ENCODE peak calls at places on chromosome 15, in eight cellular contexts. One of them, this sample, is unnamed.

GRCh38 chr15:50487287-50487686 is 59.2 kb downstream of the USP50 start:
- DNase-seq in IMR-90: no peak
- DNase-seq in lower leg skin: no peak
- DNase-seq in mammary epithelial cell: no peak
- DNase-seq in GM12865: peak
- DNase-seq in A673: no peak
- DNase-seq in psoas muscle: no peak
- DNase-seq in AG04450: no peak
- DNase-seq in this sample: peak

GRCh38 chr15:87578776-87579175 is 677.8 kb downstream of the NTRK3 start:
- DNase-seq in IMR-90: no peak
- DNase-seq in lower leg skin: no peak
- DNase-seq in mammary epithelial cell: peak
- DNase-seq in GM12865: no peak
- DNase-seq in A673: no peak
- DNase-seq in psoas muscle: no peak
- DNase-seq in AG04450: no peak
- DNase-seq in this sample: no peak

GRCh38 chr15:96066126-96066525 is 264.4 kb upstream of the NR2F2 start:
- DNase-seq in IMR-90: no peak
- DNase-seq in lower leg skin: no peak
- DNase-seq in mammary epithelial cell: no peak
- DNase-seq in GM12865: no peak
- DNase-seq in A673: no peak
- DNase-seq in psoas muscle: no peak
- DNase-seq in AG04450: no peak
- DNase-seq in this sample: no peak

GRCh38 chr15:83565553-83566159 is 88.3 kb upstream of the ADAMTSL3 start:
- DNase-seq in IMR-90: peak
- DNase-seq in lower leg skin: no peak
- DNase-seq in mammary epithelial cell: peak
- DNase-seq in GM12865: peak
- DNase-seq in A673: peak
- DNase-seq in psoas muscle: no peak
- DNase-seq in AG04450: no peak
- DNase-seq in this sample: no peak

GRCh38 chr15:41671656-41672636 is 11.7 kb downstream of the MGA start:
- DNase-seq in IMR-90: no peak
- DNase-seq in lower leg skin: no peak
- DNase-seq in mammary epithelial cell: no peak
- DNase-seq in GM12865: no peak
- DNase-seq in A673: no peak
- DNase-seq in psoas muscle: no peak
- DNase-seq in AG04450: no peak
- DNase-seq in this sample: no peak

GRCh38 chr15:55277116-55277564 is 12.5 kb downstream of the RAB27A start:
- DNase-seq in IMR-90: peak
- DNase-seq in lower leg skin: no peak
- DNase-seq in mammary epithelial cell: no peak
- DNase-seq in GM12865: peak
- DNase-seq in A673: no peak
- DNase-seq in psoas muscle: no peak
- DNase-seq in AG04450: peak
- DNase-seq in this sample: peak

GRCh38 chr15:72271895-72272212 is 500 bp downstream of the PARP6 start:
- DNase-seq in IMR-90: peak
- DNase-seq in lower leg skin: peak
- DNase-seq in mammary epithelial cell: peak
- DNase-seq in GM12865: peak
- DNase-seq in A673: peak
- DNase-seq in psoas muscle: no peak
- DNase-seq in AG04450: no peak
- DNase-seq in this sample: no peak

GRCh38 chr15:86759766-86760165 is 680.1 kb downstream of the AGBL1 start:
- DNase-seq in IMR-90: no peak
- DNase-seq in lower leg skin: no peak
- DNase-seq in mammary epithelial cell: no peak
- DNase-seq in GM12865: no peak
- DNase-seq in A673: no peak
- DNase-seq in psoas muscle: no peak
- DNase-seq in AG04450: no peak
- DNase-seq in this sample: no peak

GRCh38 chr15:90360746-90361145 is 8.7 kb downstream of the ZNF774 start:
- DNase-seq in IMR-90: no peak
- DNase-seq in lower leg skin: no peak
- DNase-seq in mammary epithelial cell: no peak
- DNase-seq in GM12865: no peak
- DNase-seq in A673: no peak
- DNase-seq in psoas muscle: no peak
- DNase-seq in AG04450: no peak
- DNase-seq in this sample: no peak

GRCh38 chr15:57591822-57592367 is at the start of gene MYZAP:
- DNase-seq in IMR-90: no peak
- DNase-seq in lower leg skin: no peak
- DNase-seq in mammary epithelial cell: no peak
- DNase-seq in GM12865: no peak
- DNase-seq in A673: peak
- DNase-seq in psoas muscle: peak
- DNase-seq in AG04450: no peak
- DNase-seq in this sample: no peak

GRCh38 chr15:97085806-97086205 is 755.3 kb downstream of the NR2F2 start:
- DNase-seq in IMR-90: no peak
- DNase-seq in lower leg skin: no peak
- DNase-seq in mammary epithelial cell: no peak
- DNase-seq in GM12865: no peak
- DNase-seq in A673: peak
- DNase-seq in psoas muscle: no peak
- DNase-seq in AG04450: no peak
- DNase-seq in this sample: no peak

DNA sequence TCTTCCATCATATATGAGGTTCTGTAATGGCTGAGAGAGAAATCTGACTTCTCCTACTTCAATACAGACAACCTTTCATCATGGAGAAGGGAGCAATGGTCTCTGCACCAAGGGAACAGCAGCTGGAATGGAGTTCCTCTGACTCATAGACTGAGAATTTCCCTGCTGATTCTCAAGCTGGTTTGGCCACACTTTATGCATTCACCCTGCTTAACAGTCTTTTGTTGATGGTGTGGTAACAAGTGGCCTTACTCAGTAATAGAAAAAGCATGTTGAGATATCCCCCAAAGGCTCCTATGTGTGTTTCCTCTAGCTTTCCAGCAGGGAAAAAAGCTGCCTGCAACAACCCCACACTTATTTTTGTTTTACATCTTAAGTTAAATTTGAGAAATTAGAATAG is 138.1 kb downstream of the GREM1 start:
- DNase-seq in IMR-90: peak
- DNase-seq in lower leg skin: peak
- DNase-seq in mammary epithelial cell: peak
- DNase-seq in GM12865: no peak
- DNase-seq in A673: peak
- DNase-seq in psoas muscle: no peak
- DNase-seq in AG04450: peak
- DNase-seq in this sample: no peak
- TF ChIP-seq CTCF in IMR-90: peak
- TF ChIP-seq CTCF in lower leg skin: no peak
- TF ChIP-seq CTCF in mammary epithelial cell: no peak
- TF ChIP-seq CTCF in GM12865: no peak
- TF ChIP-seq CTCF in A673: no peak
- TF ChIP-seq CTCF in psoas muscle: no peak
- TF ChIP-seq CTCF in AG04450: peak
- TF ChIP-seq CTCF in this sample: no peak

GRCh38 chr15:36550650-36551049 is 28.8 kb upstream of the CDIN1 start:
- DNase-seq in IMR-90: no peak
- DNase-seq in lower leg skin: no peak
- DNase-seq in mammary epithelial cell: no peak
- DNase-seq in GM12865: no peak
- DNase-seq in A673: no peak
- DNase-seq in psoas muscle: no peak
- DNase-seq in AG04450: no peak
- DNase-seq in this sample: no peak

GRCh38 chr15:36544518-36545383 is 34.7 kb upstream of the CDIN1 start:
- DNase-seq in IMR-90: no peak
- DNase-seq in lower leg skin: no peak
- DNase-seq in mammary epithelial cell: no peak
- DNase-seq in GM12865: no peak
- DNase-seq in A673: peak
- DNase-seq in psoas muscle: no peak
- DNase-seq in AG04450: no peak
- DNase-seq in this sample: no peak

DNA sequence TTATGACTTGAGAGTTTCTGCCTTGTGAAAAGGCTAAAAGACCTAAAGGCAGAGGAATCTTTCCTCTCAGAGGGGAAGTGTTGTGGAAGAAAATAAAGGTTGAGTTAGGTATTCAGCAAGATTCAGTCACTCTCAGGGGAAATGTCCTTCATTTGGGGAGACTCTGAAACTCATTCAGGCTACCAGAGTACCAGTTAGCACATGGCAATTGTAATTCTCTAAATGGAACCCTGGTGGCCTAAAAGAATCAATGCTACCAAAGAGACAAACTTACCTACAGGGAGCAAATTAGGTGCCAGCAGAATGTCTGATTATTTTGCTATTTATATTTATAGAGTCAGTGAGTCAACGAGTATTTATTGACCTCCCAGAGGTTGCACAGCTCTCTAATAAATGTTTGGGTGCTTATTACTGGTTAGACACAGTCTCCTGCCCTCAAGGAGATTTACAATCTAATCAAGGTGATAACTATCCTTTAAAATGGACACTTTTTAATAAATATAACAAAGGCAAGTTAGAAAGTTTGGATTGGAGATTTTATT is 33.9 kb upstream of the CDIN1 start:
- DNase-seq in IMR-90: no peak
- DNase-seq in lower leg skin: no peak
- DNase-seq in mammary epithelial cell: no peak
- DNase-seq in GM12865: no peak
- DNase-seq in A673: no peak
- DNase-seq in psoas muscle: no peak
- DNase-seq in AG04450: no peak
- DNase-seq in this sample: no peak
- H3K4me3 ChIP-seq in IMR-90: no peak
- H3K4me3 ChIP-seq in lower leg skin: no peak
- H3K4me3 ChIP-seq in mammary epithelial cell: no peak
- H3K4me3 ChIP-seq in GM12865: no peak
- H3K4me3 ChIP-seq in A673: no peak
- H3K4me3 ChIP-seq in psoas muscle: no peak
- H3K4me3 ChIP-seq in AG04450: no peak
- H3K4me3 ChIP-seq in this sample: no peak

GRCh38 chr15:59746777-59747176 is 57.7 kb upstream of the BNIP2 start:
- DNase-seq in IMR-90: no peak
- DNase-seq in lower leg skin: no peak
- DNase-seq in mammary epithelial cell: no peak
- DNase-seq in GM12865: peak
- DNase-seq in A673: peak
- DNase-seq in psoas muscle: no peak
- DNase-seq in AG04450: no peak
- DNase-seq in this sample: no peak

DNA sequence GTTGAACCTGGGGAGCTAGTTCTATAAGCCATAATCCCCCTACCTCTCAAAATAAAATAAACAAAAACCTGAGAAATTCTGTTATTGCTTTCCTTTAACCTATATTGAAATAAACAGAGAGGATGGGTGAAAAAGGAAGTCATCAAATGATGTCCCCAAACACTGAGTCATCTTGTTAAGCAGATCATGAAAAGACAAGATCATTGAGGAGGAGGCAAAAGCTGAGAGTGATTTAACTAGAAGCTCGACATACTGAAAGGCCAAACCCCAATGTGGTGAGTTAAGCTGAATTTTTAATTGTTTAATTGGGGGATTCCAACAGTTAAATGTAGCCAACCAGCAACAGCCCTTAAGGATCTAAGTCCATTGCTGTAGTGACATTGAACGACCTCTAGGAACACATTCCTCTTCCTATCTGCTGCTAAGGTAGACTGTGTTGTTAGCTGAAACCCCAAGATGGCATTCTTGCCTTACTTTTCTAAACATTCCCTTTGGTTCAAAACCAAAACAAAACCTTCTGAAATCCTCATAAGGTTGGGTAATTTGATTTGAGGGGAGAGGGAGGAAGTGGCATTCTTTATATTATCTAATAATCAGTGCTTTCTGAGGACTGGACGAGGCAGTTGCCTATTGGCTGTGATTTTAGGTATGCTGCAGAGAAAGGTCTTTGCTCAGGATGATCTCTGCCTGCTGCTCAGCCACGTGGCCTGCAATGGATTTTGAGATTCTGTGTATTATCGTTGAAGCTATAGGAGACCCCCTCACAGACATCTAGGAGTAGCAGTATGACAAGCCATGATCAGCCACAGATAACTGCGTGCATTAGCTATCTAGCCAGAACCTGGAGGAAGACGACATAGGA is 62.7 kb upstream of the BNIP2 start:
- DNase-seq in IMR-90: no peak
- DNase-seq in lower leg skin: no peak
- DNase-seq in mammary epithelial cell: peak
- DNase-seq in GM12865: peak
- DNase-seq in A673: peak
- DNase-seq in psoas muscle: no peak
- DNase-seq in AG04450: no peak
- DNase-seq in this sample: no peak
- TF ChIP-seq CTCF in IMR-90: no peak
- TF ChIP-seq CTCF in lower leg skin: no peak
- TF ChIP-seq CTCF in mammary epithelial cell: peak
- TF ChIP-seq CTCF in GM12865: peak
- TF ChIP-seq CTCF in A673: peak
- TF ChIP-seq CTCF in psoas muscle: peak
- TF ChIP-seq CTCF in AG04450: peak
- TF ChIP-seq CTCF in this sample: peak

GRCh38 chr15:62875626-62876021 is 166.9 kb upstream of the TPM1 start:
- DNase-seq in IMR-90: no peak
- DNase-seq in lower leg skin: no peak
- DNase-seq in mammary epithelial cell: no peak
- DNase-seq in GM12865: no peak
- DNase-seq in A673: no peak
- DNase-seq in psoas muscle: no peak
- DNase-seq in AG04450: no peak
- DNase-seq in this sample: no peak
- H3K4me3 ChIP-seq in IMR-90: no peak
- H3K4me3 ChIP-seq in lower leg skin: no peak
- H3K4me3 ChIP-seq in mammary epithelial cell: no peak
- H3K4me3 ChIP-seq in GM12865: no peak
- H3K4me3 ChIP-seq in A673: no peak
- H3K4me3 ChIP-seq in psoas muscle: no peak
- H3K4me3 ChIP-seq in AG04450: no peak
- H3K4me3 ChIP-seq in this sample: no peak